ENCODE peak calls at places on chromosomes 3 and 15, in five cellular contexts. G is GM23338, H is GM12878, N is SK-N-SH, W is astrocyte. T is an unnamed sample.

GRCh38 chr15:79010278-79010677 is 65.4 kb upstream of the CTSH start:
- DNase-seq in H (no peak), N (no peak), W (no peak), G (no peak), T (peak; percentile 25)

GRCh38 chr15:31268108-31268501 is 58.5 kb upstream of the KLF13 start:
- DNase-seq in W (no peak), N (no peak), H (no peak), G (no peak), T (peak; percentile 17)

GRCh38 chr3:184368804-184369183 is 7.3 kb downstream of the POLR2H start:
- DNase-seq in W (peak; percentile 83), N (no peak), G (no peak), H (no peak), T (peak; percentile 96)

GRCh38 chr3:169390310-169390731 is 273.2 kb downstream of the MECOM start:
- DNase-seq in H (peak; percentile 1), W (peak; percentile 25), N (no peak), G (peak; percentile 32), T (no peak)

GRCh38 chr3:117443014-117443413 is 733.4 kb downstream of the TUSC7 start:
- DNase-seq in H (no peak), W (peak; percentile 65), G (no peak), N (no peak), T (no peak)

GRCh38 chr3:119329551-119329950 is 35.4 kb downstream of the ARHGAP31 start:
- DNase-seq in G (no peak), W (no peak), N (no peak), H (no peak), T (no peak)

GRCh38 chr3:5250467-5251195 is 63.1 kb downstream of the EDEM1 start:
- DNase-seq in H (no peak), W (no peak), G (no peak), N (peak; percentile 37), T (no peak)

GRCh38 chr3:61353353-61353752 is 102.1 kb upstream of the FHIT start:
- DNase-seq in H (no peak), N (no peak), W (no peak), G (no peak), T (no peak)

GRCh38 chr15:59611277-59612260 is at the start of gene GCNT3:
- DNase-seq in G (no peak), H (no peak), W (peak; percentile 7), N (no peak), T (peak; percentile 96)

GRCh38 chr3:171561601-171562323 is 101.6 kb upstream of the TNIK start:
- DNase-seq in G (no peak), N (no peak), W (no peak), H (peak; percentile 36), T (no peak)

GRCh38 chr15:41860049-41860828 is 21.6 kb downstream of the PLA2G4B start:
- DNase-seq in W (no peak), H (no peak), G (no peak), N (no peak), T (no peak)

GRCh38 chr15:41862515-41863116 is 24.0 kb downstream of the PLA2G4B start:
- DNase-seq in W (no peak), G (peak; percentile 62), H (no peak), N (no peak), T (no peak)

GRCh38 chr15:41865490-41866055 is 26.9 kb downstream of the PLA2G4B start:
- DNase-seq in H (no peak), N (no peak), W (no peak), G (no peak), T (no peak)

GRCh38 chr15:41858756-41859155 is 20.1 kb downstream of the PLA2G4B start:
- DNase-seq in H (no peak), G (peak; percentile 41), N (no peak), W (no peak), T (no peak)

GRCh38 chr15:41861736-41862356 is 23.2 kb downstream of the PLA2G4B start:
- DNase-seq in H (no peak), G (no peak), W (no peak), N (no peak), T (no peak)
- H3K4me1 ChIP-seq in H (no peaks in the 10 kb centered on the region), G (no peaks in the 10 kb centered on the region), W (no peaks in the 10 kb centered on the region), N (no peaks in the 10 kb centered on the region), T (no peaks in the 10 kb centered on the region)

GRCh38 chr3:98797905-98798304 is 34.8 kb downstream of the ST3GAL6 start:
- DNase-seq in N (no peak), H (no peak), W (no peak), G (no peak), T (no peak)

GRCh38 chr3:98799479-98799878 is 36.3 kb downstream of the ST3GAL6 start:
- DNase-seq in N (no peak), W (no peak), G (no peak), H (no peak), T (no peak)

GRCh38 chr3:98800401-98800800 is 37.3 kb downstream of the ST3GAL6 start:
- DNase-seq in G (no peak), W (no peak), H (no peak), N (no peak), T (no peak)

GRCh38 chr3:98798820-98799219 is 35.7 kb downstream of the ST3GAL6 start:
- DNase-seq in H (no peak), W (no peak), N (no peak), G (no peak), T (no peak)

GRCh38 chr3:98801042-98801747 is 38.1 kb downstream of the ST3GAL6 start:
- DNase-seq in N (no peak), W (no peak), G (peak; percentile 70), H (no peak), T (no peak)
- TF ChIP-seq CTCF in N (peak; percentile 44), W (peak; percentile 16), G (peak; percentile 63), H (no peak), T (no peak)

DNA sequence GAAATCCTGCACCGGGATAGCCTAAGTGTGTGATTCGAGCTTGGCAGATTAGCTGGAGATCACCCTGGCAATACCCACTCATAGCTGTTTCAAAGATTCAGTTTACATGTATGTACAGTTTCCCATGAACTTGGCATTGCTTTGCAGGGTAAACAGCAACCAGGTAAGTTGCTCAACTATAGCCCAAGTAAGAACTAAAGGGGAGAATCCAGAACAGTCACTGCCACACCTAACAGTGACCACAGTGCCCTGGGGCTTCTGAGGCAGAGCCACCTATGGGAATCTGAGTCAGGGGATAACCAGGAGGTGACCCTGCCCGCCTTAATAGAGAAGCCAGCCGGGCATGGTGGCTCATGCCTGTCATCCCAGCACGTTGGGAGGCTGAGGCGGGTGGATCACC is 15.9 kb downstream of the CDAN1 start:
- DNase-seq in H (no peak), N (peak; percentile 6), G (no peak), W (no peak), T (peak; percentile 32)
- H2AFZ ChIP-seq in H (no peak overlapping the region), N (no peak overlapping the region), G (no peak overlapping the region), W (no peak overlapping the region), T (no peak overlapping the region)

GRCh38 chr15:85327820-85328219 is 52.6 kb upstream of the AKAP13 start:
- DNase-seq in H (no peak), N (no peak), W (no peak), G (no peak), T (no peak)
- H3K4me1 ChIP-seq in H (peaks cover 47% of the 10 kb centered on the region), N (peaks cover 17% of the 10 kb centered on the region), W (peaks cover 31% of the 10 kb centered on the region), G (peaks cover 11% of the 10 kb centered on the region), T (peaks cover 24% of the 10 kb centered on the region)

DNA sequence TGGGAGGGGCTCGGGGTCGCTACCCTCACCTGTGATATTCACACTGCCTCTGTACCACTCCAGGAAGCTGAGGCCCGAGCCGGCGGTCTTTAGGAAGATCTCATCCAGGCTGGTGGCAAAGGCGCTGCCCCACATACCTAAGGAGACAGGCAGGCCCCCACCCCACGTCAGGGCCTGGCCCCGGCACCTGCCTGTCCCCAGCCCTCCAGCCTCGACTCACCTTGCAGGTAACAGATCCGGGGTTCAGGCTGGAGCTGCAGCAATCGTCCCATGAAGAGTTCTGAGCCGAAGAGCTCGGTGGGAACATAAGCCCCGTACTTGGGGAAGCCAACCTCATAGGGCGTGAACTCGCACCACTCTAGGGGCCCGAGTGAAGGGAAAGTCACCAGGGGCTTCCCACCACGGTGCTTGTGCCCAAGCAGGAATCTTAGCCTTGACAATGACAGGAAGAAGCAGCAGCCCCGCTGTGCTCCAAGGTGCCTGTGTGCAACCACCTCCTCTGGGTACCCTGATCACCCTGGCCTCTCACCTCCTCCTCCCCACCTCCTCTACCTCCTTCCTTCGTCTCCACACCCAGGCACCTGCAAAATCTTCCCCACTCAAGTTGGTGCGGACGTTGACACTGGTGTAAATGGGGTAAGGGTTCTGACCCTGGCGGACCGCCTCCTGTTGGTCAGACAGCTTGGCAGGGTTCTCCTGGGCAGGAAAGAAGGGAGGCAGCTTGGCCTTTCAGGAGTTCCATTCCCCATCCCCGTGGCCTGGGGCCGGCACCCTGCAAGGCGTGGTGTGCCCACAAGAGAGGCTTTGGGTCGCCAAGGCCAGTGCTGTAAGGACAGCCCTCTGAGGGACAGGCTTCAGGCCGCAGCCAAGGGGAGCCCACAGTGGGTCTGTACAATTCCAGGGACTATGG is 10.6 kb downstream of the PLA2G4F start:
- DNase-seq in H (no peak), W (no peak), G (no peak), N (no peak), T (peak; percentile 83)
- TF ChIP-seq CTCF in H (no peak), W (no peak), G (no peak), N (no peak), T (no peak)